ENCODE peak calls at places on chromosome 2, in five cellular contexts. T is activated CD8-positive, alpha-beta T cell treated with anti-CD3 and anti-CD28 coated beads for 36 hours; H is psoas muscle; W is anterior cingulate cortex; M is NCI-H1092. Q is an unnamed sample.

GRCh38 chr2:2795438-2796091 is 464.5 kb upstream of the MYT1L start:
- DNase-seq in T (no peak), W (no peak), M (no peak), H (no peak), Q (no peak)

GRCh38 chr2:222000326-222000725 is 298.5 kb downstream of the PAX3 start:
- DNase-seq in T (no peak), W (no peak), H (no peak), M (no peak), Q (no peak)

GRCh38 chr2:98541906-98542305 is 66.4 kb downstream of the COA5 start:
- DNase-seq in M (no peak), W (no peak), H (no peak), T (no peak), Q (peak; percentile 21)

GRCh38 chr2:10977003-10977402 is 65.3 kb downstream of the KCNF1 start:
- DNase-seq in M (no peak), T (peak; percentile 21), H (no peak), W (no peak), Q (peak; percentile 55)

GRCh38 chr2:26251893-26252292 is 7.2 kb downstream of the HADHB start:
- DNase-seq in H (peak; percentile 62), W (no peak), T (no peak), M (peak; percentile 33), Q (no peak)

GRCh38 chr2:79994161-79994560 is 310.4 kb downstream of the LRRTM1 start:
- DNase-seq in T (no peak), H (no peak), M (no peak), W (no peak), Q (peak; percentile 12)

GRCh38 chr2:218172808-218173207 is 6.0 kb upstream of the CXCR1 start:
- DNase-seq in W (no peak), M (no peak), H (no peak), T (no peak), Q (no peak)

GRCh38 chr2:146734042-146734715 is 1110.7 kb upstream of the ACVR2A start:
- DNase-seq in W (no peak), M (no peak), H (no peak), T (no peak), Q (peak; percentile 29)

GRCh38 chr2:167190053-167190452 is 301.8 kb downstream of the XIRP2 start:
- DNase-seq in T (no peak), H (peak; percentile 45), W (no peak), M (peak; percentile 26), Q (no peak)

Q was measured in HL-60.